ENCODE peak calls at places on chromosomes 2 and 18, in seven cellular contexts. One of them, this sample, is unnamed.

GRCh38 chr2:195532628-195533271 is 124.3 kb upstream of the SLC39A10 start:
- DNase-seq in left ventricle myocardium inferior: no peak
- DNase-seq in fibroblast of lung: peak
- DNase-seq in tibial artery: no peak
- DNase-seq in RWPE1: no peak
- DNase-seq in cardiac muscle cell: peak
- DNase-seq in CD4-positive, alpha-beta memory T cell: peak
- DNase-seq in this sample: no peak

GRCh38 chr2:190968522-190968921 is 45.4 kb downstream of the STAT1 start:
- DNase-seq in left ventricle myocardium inferior: no peak
- DNase-seq in fibroblast of lung: no peak
- DNase-seq in tibial artery: no peak
- DNase-seq in RWPE1: no peak
- DNase-seq in cardiac muscle cell: no peak
- DNase-seq in CD4-positive, alpha-beta memory T cell: no peak
- DNase-seq in this sample: no peak

GRCh38 chr2:3007135-3007534 is 370.5 kb downstream of the EIPR1 start:
- DNase-seq in left ventricle myocardium inferior: no peak
- DNase-seq in fibroblast of lung: no peak
- DNase-seq in tibial artery: no peak
- DNase-seq in RWPE1: no peak
- DNase-seq in cardiac muscle cell: no peak
- DNase-seq in CD4-positive, alpha-beta memory T cell: no peak
- DNase-seq in this sample: no peak

GRCh38 chr2:73285162-73285739 is 973 bp upstream of the FBXO41 start:
- DNase-seq in left ventricle myocardium inferior: no peak
- DNase-seq in fibroblast of lung: no peak
- DNase-seq in tibial artery: no peak
- DNase-seq in RWPE1: no peak
- DNase-seq in cardiac muscle cell: no peak
- DNase-seq in CD4-positive, alpha-beta memory T cell: no peak
- DNase-seq in this sample: no peak

GRCh38 chr2:62455957-62456692 is 49.9 kb downstream of the TMEM17 start:
- DNase-seq in left ventricle myocardium inferior: no peak
- DNase-seq in fibroblast of lung: no peak
- DNase-seq in tibial artery: no peak
- DNase-seq in RWPE1: no peak
- DNase-seq in cardiac muscle cell: no peak
- DNase-seq in CD4-positive, alpha-beta memory T cell: no peak
- DNase-seq in this sample: no peak

GRCh38 chr2:75543446-75543845 is 17.3 kb downstream of the EVA1A start:
- DNase-seq in left ventricle myocardium inferior: no peak
- DNase-seq in fibroblast of lung: no peak
- DNase-seq in tibial artery: no peak
- DNase-seq in RWPE1: no peak
- DNase-seq in cardiac muscle cell: no peak
- DNase-seq in CD4-positive, alpha-beta memory T cell: no peak
- DNase-seq in this sample: no peak

GRCh38 chr2:219997341-219997851 is 370.0 kb downstream of the SLC4A3 start:
- DNase-seq in left ventricle myocardium inferior: peak
- DNase-seq in fibroblast of lung: peak
- DNase-seq in tibial artery: no peak
- DNase-seq in RWPE1: no peak
- DNase-seq in cardiac muscle cell: peak
- DNase-seq in CD4-positive, alpha-beta memory T cell: no peak
- DNase-seq in this sample: no peak

GRCh38 chr2:36478332-36478738 is 119.6 kb downstream of the FEZ2 start:
- DNase-seq in left ventricle myocardium inferior: no peak
- DNase-seq in fibroblast of lung: peak
- DNase-seq in tibial artery: no peak
- DNase-seq in RWPE1: peak
- DNase-seq in cardiac muscle cell: peak
- DNase-seq in CD4-positive, alpha-beta memory T cell: no peak
- DNase-seq in this sample: peak

GRCh38 chr2:3108105-3108504 is 269.5 kb downstream of the EIPR1 start:
- DNase-seq in left ventricle myocardium inferior: no peak
- DNase-seq in fibroblast of lung: no peak
- DNase-seq in tibial artery: no peak
- DNase-seq in RWPE1: no peak
- DNase-seq in cardiac muscle cell: no peak
- DNase-seq in CD4-positive, alpha-beta memory T cell: no peak
- DNase-seq in this sample: no peak

GRCh38 chr2:59947220-59947619 is 606.2 kb downstream of the BCL11A start:
- DNase-seq in left ventricle myocardium inferior: no peak
- DNase-seq in fibroblast of lung: no peak
- DNase-seq in tibial artery: no peak
- DNase-seq in RWPE1: no peak
- DNase-seq in cardiac muscle cell: no peak
- DNase-seq in CD4-positive, alpha-beta memory T cell: no peak
- DNase-seq in this sample: no peak

GRCh38 chr18:53489266-53489665 is 735.2 kb downstream of the MBD2 start:
- DNase-seq in left ventricle myocardium inferior: no peak
- DNase-seq in fibroblast of lung: no peak
- DNase-seq in tibial artery: no peak
- DNase-seq in RWPE1: no peak
- DNase-seq in cardiac muscle cell: no peak
- DNase-seq in CD4-positive, alpha-beta memory T cell: no peak
- DNase-seq in this sample: no peak

GRCh38 chr2:44268259-44268649 is 7.0 kb upstream of the SLC3A1 start:
- DNase-seq in left ventricle myocardium inferior: no peak
- DNase-seq in fibroblast of lung: peak
- DNase-seq in tibial artery: no peak
- DNase-seq in RWPE1: no peak
- DNase-seq in cardiac muscle cell: peak
- DNase-seq in CD4-positive, alpha-beta memory T cell: no peak
- DNase-seq in this sample: no peak

GRCh38 chr2:128271891-128272585 is 46.6 kb downstream of the HS6ST1 start:
- DNase-seq in left ventricle myocardium inferior: no peak
- DNase-seq in fibroblast of lung: no peak
- DNase-seq in tibial artery: no peak
- DNase-seq in RWPE1: no peak
- DNase-seq in cardiac muscle cell: no peak
- DNase-seq in CD4-positive, alpha-beta memory T cell: no peak
- DNase-seq in this sample: no peak

GRCh38 chr2:67790622-67791021 is 272.2 kb downstream of the C1D start:
- DNase-seq in left ventricle myocardium inferior: no peak
- DNase-seq in fibroblast of lung: peak
- DNase-seq in tibial artery: no peak
- DNase-seq in RWPE1: no peak
- DNase-seq in cardiac muscle cell: peak
- DNase-seq in CD4-positive, alpha-beta memory T cell: no peak
- DNase-seq in this sample: no peak

GRCh38 chr2:206259615-206260426 is 14.6 kb upstream of the ZDBF2 start:
- DNase-seq in left ventricle myocardium inferior: no peak
- DNase-seq in fibroblast of lung: no peak
- DNase-seq in tibial artery: no peak
- DNase-seq in RWPE1: no peak
- DNase-seq in cardiac muscle cell: no peak
- DNase-seq in CD4-positive, alpha-beta memory T cell: no peak
- DNase-seq in this sample: no peak

GRCh38 chr2:36696533-36696932 is at the start of gene VIT:
- DNase-seq in left ventricle myocardium inferior: no peak
- DNase-seq in fibroblast of lung: peak
- DNase-seq in tibial artery: peak
- DNase-seq in RWPE1: no peak
- DNase-seq in cardiac muscle cell: peak
- DNase-seq in CD4-positive, alpha-beta memory T cell: no peak
- DNase-seq in this sample: no peak

DNA sequence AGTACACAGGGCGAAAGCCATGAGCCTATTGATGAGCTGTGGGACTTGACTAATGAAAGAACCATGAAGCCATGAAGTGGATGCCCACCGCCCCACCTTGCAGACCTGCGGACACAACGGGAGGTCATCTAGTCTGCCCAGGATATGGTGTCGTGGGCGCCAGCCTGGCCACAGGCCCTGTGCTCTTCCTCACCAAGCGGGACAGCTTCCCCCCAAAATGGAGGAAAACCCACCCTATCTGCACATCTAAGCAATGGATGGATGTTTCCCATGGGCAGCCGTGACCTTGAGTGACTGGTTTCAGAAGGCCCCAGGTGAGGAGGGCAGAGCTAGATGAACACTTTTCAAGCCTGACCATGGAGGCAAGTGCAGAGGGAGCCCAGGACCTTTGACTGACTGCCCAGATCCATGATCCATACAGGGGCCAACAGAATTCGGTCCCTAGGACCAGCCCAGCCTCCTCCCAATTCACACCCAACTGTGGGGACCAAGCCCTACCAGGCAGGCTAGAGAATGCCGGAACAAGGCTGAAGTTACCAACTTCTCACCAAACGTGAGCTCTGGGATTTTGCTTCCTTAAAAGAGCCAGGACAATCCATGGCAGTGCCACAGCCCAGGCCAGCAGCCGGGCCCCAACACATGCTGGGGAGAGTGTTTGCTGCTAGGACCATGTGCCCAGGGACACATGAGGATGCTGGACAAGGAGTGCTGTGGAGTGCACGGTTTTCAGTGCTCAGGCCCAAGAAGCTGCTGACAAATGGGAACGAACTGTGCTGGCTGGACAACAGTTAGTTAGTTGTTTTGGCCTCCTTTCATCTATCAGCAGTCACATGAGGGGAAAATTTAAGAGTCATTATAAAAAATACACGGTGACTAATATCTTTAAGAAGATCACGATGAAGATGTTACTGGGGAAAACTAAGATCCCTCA is 249.4 kb downstream of the HDAC4 start:
- DNase-seq in left ventricle myocardium inferior: peak
- DNase-seq in fibroblast of lung: no peak
- DNase-seq in tibial artery: peak
- DNase-seq in RWPE1: no peak
- DNase-seq in cardiac muscle cell: no peak
- DNase-seq in CD4-positive, alpha-beta memory T cell: no peak
- DNase-seq in this sample: no peak
- H3K27ac ChIP-seq in left ventricle myocardium inferior: peak
- H3K27ac ChIP-seq in fibroblast of lung: no peak
- H3K27ac ChIP-seq in tibial artery: peak
- H3K27ac ChIP-seq in RWPE1: peak
- H3K27ac ChIP-seq in cardiac muscle cell: no peak
- H3K27ac ChIP-seq in CD4-positive, alpha-beta memory T cell: peak
- H3K27ac ChIP-seq in this sample: peak

DNA sequence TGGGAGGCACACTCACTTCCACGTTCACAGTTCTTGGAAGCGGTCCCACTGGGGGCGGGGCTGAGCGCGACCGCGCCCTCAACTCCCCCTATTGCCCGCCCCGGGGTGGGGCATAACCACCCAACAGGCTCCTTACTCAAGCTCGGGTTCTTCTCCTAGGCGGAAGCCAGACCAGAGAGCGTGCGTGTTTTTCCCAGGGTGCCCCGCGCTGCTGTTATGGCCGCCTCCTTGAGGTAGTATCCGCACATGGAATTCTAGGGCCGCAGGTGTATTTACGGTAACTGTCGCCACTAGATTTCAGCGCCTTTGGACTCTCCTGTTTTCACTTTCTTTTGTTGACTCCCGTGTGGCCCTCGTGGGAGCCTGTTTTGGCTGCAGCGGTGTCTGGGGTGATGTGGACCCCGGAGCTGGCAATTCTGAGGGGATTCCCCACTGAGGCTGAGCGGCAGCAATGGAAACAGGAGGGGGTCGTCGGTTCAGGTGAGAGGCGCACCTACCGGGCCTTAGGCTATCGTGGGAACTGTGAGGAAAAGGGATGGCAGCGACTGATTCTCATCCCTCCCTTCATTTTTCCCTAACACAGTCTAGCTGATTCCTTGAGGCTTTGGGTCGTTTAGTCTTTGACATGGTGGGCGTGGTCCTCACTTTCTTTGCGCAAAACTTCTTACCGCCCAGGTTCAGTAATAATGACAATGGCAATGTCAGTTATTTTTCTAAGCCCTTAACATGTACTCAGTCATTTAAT is at the start of gene TTC27:
- DNase-seq in left ventricle myocardium inferior: peak
- DNase-seq in fibroblast of lung: peak
- DNase-seq in tibial artery: peak
- DNase-seq in RWPE1: peak
- DNase-seq in cardiac muscle cell: peak
- DNase-seq in CD4-positive, alpha-beta memory T cell: peak
- DNase-seq in this sample: peak
- H3K27ac ChIP-seq in left ventricle myocardium inferior: peak
- H3K27ac ChIP-seq in fibroblast of lung: peak
- H3K27ac ChIP-seq in tibial artery: peak
- H3K27ac ChIP-seq in RWPE1: peak
- H3K27ac ChIP-seq in cardiac muscle cell: no peak
- H3K27ac ChIP-seq in CD4-positive, alpha-beta memory T cell: peak
- H3K27ac ChIP-seq in this sample: no peak

DNA sequence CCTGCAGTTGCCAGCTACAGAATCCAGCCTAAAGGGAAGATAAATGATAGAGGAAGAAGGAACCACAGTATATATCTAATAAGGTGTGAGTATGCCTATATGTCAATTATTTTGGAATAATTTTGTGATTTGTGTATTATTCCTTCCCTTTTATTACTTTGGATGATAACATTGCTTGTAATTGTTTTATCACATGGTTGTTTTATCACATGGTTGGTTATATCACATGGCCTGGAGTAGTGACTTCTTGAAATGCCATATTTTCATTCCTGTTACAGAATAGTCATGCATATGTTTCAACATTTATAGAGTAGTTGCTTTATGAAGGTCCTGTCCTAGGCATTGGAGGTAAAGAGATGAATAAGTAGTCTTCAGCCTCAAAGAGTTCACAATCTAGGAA is 3.0 kb downstream of the AGPS start:
- DNase-seq in left ventricle myocardium inferior: no peak
- DNase-seq in fibroblast of lung: no peak
- DNase-seq in tibial artery: no peak
- DNase-seq in RWPE1: no peak
- DNase-seq in cardiac muscle cell: no peak
- DNase-seq in CD4-positive, alpha-beta memory T cell: no peak
- DNase-seq in this sample: no peak
- H3K27ac ChIP-seq in left ventricle myocardium inferior: no peak
- H3K27ac ChIP-seq in fibroblast of lung: no peak
- H3K27ac ChIP-seq in tibial artery: no peak
- H3K27ac ChIP-seq in RWPE1: no peak
- H3K27ac ChIP-seq in cardiac muscle cell: no peak
- H3K27ac ChIP-seq in CD4-positive, alpha-beta memory T cell: no peak
- H3K27ac ChIP-seq in this sample: no peak

GRCh38 chr2:27893031-27893430 is 2.5 kb downstream of the BABAM2 start:
- DNase-seq in left ventricle myocardium inferior: no peak
- DNase-seq in fibroblast of lung: no peak
- DNase-seq in tibial artery: no peak
- DNase-seq in RWPE1: no peak
- DNase-seq in cardiac muscle cell: no peak
- DNase-seq in CD4-positive, alpha-beta memory T cell: peak
- DNase-seq in this sample: no peak

GRCh38 chr2:27889774-27890145 is 427 bp downstream of the RBKS start:
- DNase-seq in left ventricle myocardium inferior: no peak
- DNase-seq in fibroblast of lung: peak
- DNase-seq in tibial artery: no peak
- DNase-seq in RWPE1: no peak
- DNase-seq in cardiac muscle cell: peak
- DNase-seq in CD4-positive, alpha-beta memory T cell: no peak
- DNase-seq in this sample: no peak

GRCh38 chr2:27890146-27891062 is at the start of the genes BABAM2 and RBKS:
- DNase-seq in left ventricle myocardium inferior: peak
- DNase-seq in fibroblast of lung: peak
- DNase-seq in tibial artery: peak
- DNase-seq in RWPE1: peak
- DNase-seq in cardiac muscle cell: peak
- DNase-seq in CD4-positive, alpha-beta memory T cell: peak
- DNase-seq in this sample: no peak

GRCh38 chr2:27891063-27891819 is 712 bp downstream of the BABAM2 start:
- DNase-seq in left ventricle myocardium inferior: peak
- DNase-seq in fibroblast of lung: peak
- DNase-seq in tibial artery: peak
- DNase-seq in RWPE1: peak
- DNase-seq in cardiac muscle cell: peak
- DNase-seq in CD4-positive, alpha-beta memory T cell: peak
- DNase-seq in this sample: no peak

GRCh38 chr2:27891820-27892105 is 1.2 kb downstream of the BABAM2 start:
- DNase-seq in left ventricle myocardium inferior: no peak
- DNase-seq in fibroblast of lung: peak
- DNase-seq in tibial artery: no peak
- DNase-seq in RWPE1: no peak
- DNase-seq in cardiac muscle cell: peak
- DNase-seq in CD4-positive, alpha-beta memory T cell: no peak
- DNase-seq in this sample: no peak
- H3K27ac ChIP-seq in left ventricle myocardium inferior: peak
- H3K27ac ChIP-seq in fibroblast of lung: no peak
- H3K27ac ChIP-seq in tibial artery: peak
- H3K27ac ChIP-seq in RWPE1: no peak
- H3K27ac ChIP-seq in cardiac muscle cell: no peak
- H3K27ac ChIP-seq in CD4-positive, alpha-beta memory T cell: peak
- H3K27ac ChIP-seq in this sample: peak